ENCODE peak calls at places on chromosome 9, in nine cellular contexts. H, G, I, Y, X, Q, O, D and L are unnamed samples.

GRCh38 chr9:108860354-108860753 is 1.7 kb upstream of the ACTL7A start:
- DNase-seq in G (peak; percentile 8), O (no peak), Q (no peak), Y (no peak), H (no peak), X (peak; percentile 18), I (no peak), D (peak; percentile 24), L (peak; percentile 19)

GRCh38 chr9:95008151-95008771 is 281.8 kb downstream of the AOPEP start:
- DNase-seq in Q (peak; percentile 26), I (peak; percentile 84), Y (no peak), G (no peak), O (peak; percentile 68), H (no peak), D (peak; percentile 19), X (no peak), L (no peak)

GRCh38 chr9:33065157-33066076 is 11.1 kb downstream of the SMU1 start:
- DNase-seq in I (no peak), Q (no peak), H (no peak), O (no peak), X (no peak), D (no peak), G (no peak), Y (no peak), L (no peak)

GRCh38 chr9:116156621-116157314 is 3.2 kb downstream of the PAPPA start:
- DNase-seq in Y (peak; percentile 96), H (peak; percentile 78), Q (peak; percentile 57), O (peak; percentile 77), X (peak; percentile 94), G (peak; percentile 93), D (peak; percentile 95), I (peak; percentile 85), L (peak; percentile 65)

GRCh38 chr9:125744616-125745387 is 2.4 kb upstream of the PBX3 start:
- DNase-seq in Q (no peak), X (peak; percentile 54), H (no peak), D (no peak), Y (no peak), G (peak; percentile 88), I (no peak), O (no peak), L (peak; percentile 58)

GRCh38 chr9:109213300-109214121 is 46.5 kb upstream of the FRRS1L start:
- DNase-seq in D (no peak), Q (peak; percentile 23), H (no peak), Y (no peak), G (no peak), O (no peak), I (no peak), X (no peak), L (no peak)

GRCh38 chr9:122420315-122420714 is 49.5 kb downstream of the PTGS1 start:
- DNase-seq in D (no peak), Y (no peak), H (no peak), Q (no peak), I (no peak), O (no peak), G (no peak), X (no peak), L (no peak)

GRCh38 chr9:79360387-79361347 is 211.1 kb upstream of the TLE4 start:
- DNase-seq in X (peak; percentile 21), Y (peak; percentile 31), Q (no peak), I (peak; percentile 6), H (peak; percentile 9), G (no peak), D (peak; percentile 21), O (no peak), L (no peak)

GRCh38 chr9:89746385-89747116 is 141.7 kb downstream of the GADD45G start:
- DNase-seq in X (peak; percentile 67), D (peak; percentile 39), G (peak; percentile 58), O (peak; percentile 69), Q (no peak), Y (peak; percentile 38), I (no peak), H (peak; percentile 8), L (peak; percentile 86)

GRCh38 chr9:137028013-137028280 is at the start of gene ABCA2:
- DNase-seq in O (no peak), D (no peak), Q (no peak), X (peak; percentile 20), Y (peak; percentile 14), H (no peak), G (no peak), I (no peak), L (peak; percentile 23)

GRCh38 chr9:126620478-126620877 is 6.8 kb downstream of the LMX1B start:
- DNase-seq in I (no peak), X (no peak), G (no peak), D (no peak), H (no peak), O (no peak), Q (no peak), Y (no peak), L (no peak)

GRCh38 chr9:4939118-4939561 is 45.9 kb upstream of the JAK2 start:
- DNase-seq in H (no peak), X (no peak), D (no peak), O (no peak), Y (no peak), I (no peak), Q (no peak), G (no peak), L (no peak)

GRCh38 chr9:4786599-4786998 is 6.1 kb upstream of the RCL1 start:
- DNase-seq in H (no peak), I (no peak), G (no peak), D (no peak), X (no peak), Q (no peak), O (no peak), Y (no peak), L (no peak)

GRCh38 chr9:69649566-69650260 is 22.5 kb downstream of the APBA1 start:
- DNase-seq in Y (peak; percentile 13), O (no peak), D (peak; percentile 12), I (no peak), H (peak; percentile 17), X (peak; percentile 14), Q (no peak), G (peak; percentile 63), L (peak; percentile 79)

GRCh38 chr9:70525553-70525952 is 111.1 kb upstream of the KLF9 start:
- DNase-seq in G (peak; percentile 78), Y (peak; percentile 88), D (peak; percentile 87), Q (no peak), I (no peak), H (peak; percentile 12), X (peak; percentile 85), O (no peak), L (peak; percentile 21)

GRCh38 chr9:101578378-101578777 is 16.4 kb downstream of the PPP3R2 start:
- DNase-seq in X (no peak), H (no peak), D (no peak), Q (no peak), G (peak; percentile 14), O (no peak), Y (no peak), I (no peak), L (no peak)

GRCh38 chr9:134637696-134638502 is 3.7 kb upstream of the COL5A1 start:
- DNase-seq in Q (no peak), G (no peak), D (no peak), O (no peak), H (no peak), I (no peak), X (no peak), Y (peak; percentile 18), L (no peak)

DNA sequence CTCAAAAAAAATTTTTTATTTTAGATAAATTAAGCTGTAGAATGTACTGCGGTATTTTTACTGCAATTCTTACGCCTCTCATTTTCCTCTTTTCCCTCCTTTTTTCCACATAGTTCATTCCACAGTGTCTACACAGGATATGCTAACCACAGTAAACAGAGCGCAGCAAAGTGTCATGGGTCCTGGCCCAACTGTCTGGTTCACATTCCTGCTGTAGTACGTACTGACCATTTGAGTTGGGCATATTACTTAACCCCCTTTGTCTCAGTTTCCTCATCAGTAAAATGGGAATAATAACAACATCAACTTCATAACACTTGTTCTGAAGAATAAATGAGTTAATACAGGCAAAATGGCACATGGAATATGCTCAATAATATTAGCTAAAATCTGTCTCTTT is 41.6 kb downstream of the SLC44A1 start:
- DNase-seq in O (no peak), I (no peak), D (no peak), G (peak; percentile 25), H (peak; percentile 17), Y (no peak), X (peak; percentile 20), Q (no peak), L (no peak)
- TF ChIP-seq CTCF in O (no peak), I (no peak), D (no peak), G (no peak), H (no peak), Y (no peak), X (no peak), Q (no peak), L (no peak)

GRCh38 chr9:26722755-26723154 is 169.8 kb downstream of the CAAP1 start:
- DNase-seq in O (no peak), I (no peak), G (no peak), X (no peak), D (no peak), H (no peak), Y (no peak), Q (no peak), L (no peak)

GRCh38 chr9:26727471-26727870 is 165.1 kb downstream of the CAAP1 start:
- DNase-seq in Y (no peak), G (no peak), Q (no peak), X (no peak), H (no peak), O (no peak), I (no peak), D (no peak), L (no peak)

GRCh38 chr9:26725573-26725972 is 167.0 kb downstream of the CAAP1 start:
- DNase-seq in Q (no peak), Y (no peak), I (no peak), H (no peak), D (no peak), O (no peak), G (peak; percentile 77), X (no peak), L (no peak)

GRCh38 chr9:26723486-26723885 is 169.1 kb downstream of the CAAP1 start:
- DNase-seq in X (peak; percentile 29), O (peak; percentile 49), Y (peak; percentile 28), I (peak; percentile 70), G (peak; percentile 36), H (no peak), D (peak; percentile 17), Q (no peak), L (peak; percentile 2)
- TF ChIP-seq CTCF in X (peak; percentile 48), O (peak; percentile 48), Y (peak; percentile 43), I (peak; percentile 51), G (peak; percentile 52), H (peak; percentile 51), D (peak; percentile 59), Q (no peak), L (peak; percentile 35)

GRCh38 chr9:17528859-17529258 is 50.0 kb upstream of the SH3GL2 start:
- DNase-seq in O (no peak), I (peak; percentile 14), Y (peak; percentile 36), X (peak; percentile 25), G (peak; percentile 23), H (no peak), Q (no peak), D (peak; percentile 43), L (no peak)
- TF ChIP-seq CTCF in O (peak; percentile 62), I (peak; percentile 48), Y (peak; percentile 31), X (peak; percentile 33), G (peak; percentile 32), H (peak; percentile 12), Q (no peak), D (peak; percentile 9), L (peak; percentile 21)

DNA sequence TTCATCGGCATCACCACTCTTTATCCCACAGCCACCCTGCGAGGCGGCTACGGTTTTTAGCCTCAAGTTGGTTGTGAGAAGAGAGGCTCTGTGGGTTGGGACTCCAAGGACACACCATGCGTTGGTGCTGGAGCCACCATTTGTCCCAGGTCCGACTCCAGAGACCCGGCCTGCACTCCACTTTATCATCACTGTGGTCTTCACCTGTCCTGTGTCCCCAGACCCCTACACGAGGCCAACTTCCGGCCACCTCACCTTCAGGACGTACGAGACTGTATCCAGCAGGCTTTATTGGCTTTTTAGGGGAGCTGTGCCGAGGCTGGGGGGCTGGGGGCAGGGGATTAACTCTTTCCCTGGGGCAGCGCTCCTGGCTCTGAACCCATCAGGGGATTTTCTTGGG is 55.0 kb downstream of the GTF3C4 start:
- DNase-seq in Y (no peak), D (no peak), H (no peak), I (no peak), G (no peak), X (no peak), Q (no peak), O (no peak), L (no peak)
- TF ChIP-seq CTCF in Y (no peak), D (no peak), H (no peak), I (no peak), G (no peak), X (no peak), Q (no peak), O (no peak), L (no peak)